ENCODE peak calls at places on chromosomes 3 and 15, in four cellular contexts. One of them, this sample, is unnamed.

GRCh38 chr3:34374521-34374920 is 576.1 kb downstream of the PDCD6IP start:
- DNase-seq in head of caudate nucleus: no peak
- DNase-seq in AG20443: no peak
- DNase-seq in AG09309: no peak
- DNase-seq in this sample: no peak

GRCh38 chr3:100189444-100189964 is 71.3 kb upstream of the TBC1D23 start:
- DNase-seq in head of caudate nucleus: no peak
- DNase-seq in AG09309: no peak
- DNase-seq in AG20443: no peak
- DNase-seq in this sample: no peak

GRCh38 chr3:18295171-18295920 is 129.8 kb downstream of the SATB1 start:
- DNase-seq in AG09309: peak
- DNase-seq in head of caudate nucleus: no peak
- DNase-seq in AG20443: peak
- DNase-seq in this sample: peak

GRCh38 chr3:10983219-10983916 is 9.2 kb upstream of the SLC6A1 start:
- DNase-seq in AG20443: peak
- DNase-seq in AG09309: no peak
- DNase-seq in head of caudate nucleus: no peak
- DNase-seq in this sample: no peak

GRCh38 chr15:41658689-41659088 is 1.5 kb upstream of the MGA start:
- DNase-seq in AG09309: no peak
- DNase-seq in AG20443: no peak
- DNase-seq in head of caudate nucleus: no peak
- DNase-seq in this sample: no peak

GRCh38 chr15:25804451-25804850 is 58.7 kb downstream of the ATP10A start:
- DNase-seq in head of caudate nucleus: no peak
- DNase-seq in AG20443: no peak
- DNase-seq in AG09309: no peak
- DNase-seq in this sample: no peak

GRCh38 chr3:16326724-16327349 is 61.8 kb downstream of the OXNAD1 start:
- DNase-seq in head of caudate nucleus: no peak
- DNase-seq in AG20443: no peak
- DNase-seq in AG09309: no peak
- DNase-seq in this sample: no peak

GRCh38 chr3:134535186-134535974 is 49.5 kb downstream of the CEP63 start:
- DNase-seq in AG20443: no peak
- DNase-seq in head of caudate nucleus: no peak
- DNase-seq in AG09309: no peak
- DNase-seq in this sample: no peak

GRCh38 chr3:100560426-100560825 is 49.0 kb upstream of the ADGRG7 start:
- DNase-seq in head of caudate nucleus: no peak
- DNase-seq in AG09309: no peak
- DNase-seq in AG20443: no peak
- DNase-seq in this sample: no peak

GRCh38 chr3:182735672-182736071 is 57.6 kb upstream of the ATP11B start:
- DNase-seq in head of caudate nucleus: no peak
- DNase-seq in AG09309: peak
- DNase-seq in AG20443: peak
- DNase-seq in this sample: no peak

GRCh38 chr3:25084016-25084415 is 344.0 kb upstream of the RARB start:
- DNase-seq in AG09309: no peak
- DNase-seq in AG20443: no peak
- DNase-seq in head of caudate nucleus: no peak
- DNase-seq in this sample: no peak

GRCh38 chr3:126827121-126827520 is 123.1 kb downstream of the CHCHD6 start:
- DNase-seq in AG09309: no peak
- DNase-seq in AG20443: peak
- DNase-seq in head of caudate nucleus: no peak
- DNase-seq in this sample: no peak

GRCh38 chr15:60376677-60377095 is 21.1 kb downstream of the ANXA2 start:
- DNase-seq in AG09309: no peak
- DNase-seq in head of caudate nucleus: no peak
- DNase-seq in AG20443: no peak
- DNase-seq in this sample: no peak

GRCh38 chr3:72123908-72124441 is 339.0 kb upstream of the PROK2 start:
- DNase-seq in head of caudate nucleus: no peak
- DNase-seq in AG20443: peak
- DNase-seq in AG09309: peak
- DNase-seq in this sample: peak

GRCh38 chr3:140219923-140220452 is 285.0 kb downstream of the CLSTN2 start:
- DNase-seq in head of caudate nucleus: no peak
- DNase-seq in AG09309: no peak
- DNase-seq in AG20443: no peak
- DNase-seq in this sample: no peak

GRCh38 chr15:31472636-31473383 is 146.2 kb downstream of the KLF13 start:
- DNase-seq in head of caudate nucleus: no peak
- DNase-seq in AG09309: no peak
- DNase-seq in AG20443: peak
- DNase-seq in this sample: no peak

GRCh38 chr15:64024172-64025050 is 21.9 kb downstream of the DAPK2 start:
- DNase-seq in head of caudate nucleus: no peak
- DNase-seq in AG09309: no peak
- DNase-seq in AG20443: no peak
- DNase-seq in this sample: no peak

GRCh38 chr15:79339588-79340314 is 28.8 kb downstream of the TMED3 start:
- DNase-seq in AG09309: peak
- DNase-seq in head of caudate nucleus: no peak
- DNase-seq in AG20443: peak
- DNase-seq in this sample: peak

GRCh38 chr3:31636693-31637442 is 104.1 kb downstream of the STT3B start:
- DNase-seq in head of caudate nucleus: no peak
- DNase-seq in AG09309: no peak
- DNase-seq in AG20443: no peak
- DNase-seq in this sample: no peak

GRCh38 chr3:133924041-133924440 is 28.4 kb upstream of the RAB6B start:
- DNase-seq in AG20443: no peak
- DNase-seq in AG09309: no peak
- DNase-seq in head of caudate nucleus: no peak
- DNase-seq in this sample: no peak

GRCh38 chr15:93146196-93146595 is 57.2 kb upstream of the RGMA start:
- DNase-seq in AG20443: no peak
- DNase-seq in AG09309: no peak
- DNase-seq in head of caudate nucleus: peak
- DNase-seq in this sample: no peak

GRCh38 chr3:111915905-111916304 is 56.8 kb downstream of the PHLDB2 start:
- DNase-seq in head of caudate nucleus: no peak
- DNase-seq in AG09309: no peak
- DNase-seq in AG20443: no peak
- DNase-seq in this sample: no peak

GRCh38 chr3:49628249-49628648 is 45.9 kb upstream of the APEH start:
- DNase-seq in AG09309: no peak
- DNase-seq in head of caudate nucleus: no peak
- DNase-seq in AG20443: no peak
- DNase-seq in this sample: no peak

GRCh38 chr15:36434160-36434559 is 145.3 kb upstream of the CDIN1 start:
- DNase-seq in AG20443: no peak
- DNase-seq in AG09309: no peak
- DNase-seq in head of caudate nucleus: no peak
- DNase-seq in this sample: no peak

GRCh38 chr3:4413467-4413866 is 53.6 kb downstream of the SUMF1 start:
- DNase-seq in AG09309: no peak
- DNase-seq in AG20443: no peak
- DNase-seq in head of caudate nucleus: no peak
- DNase-seq in this sample: peak

GRCh38 chr3:153572654-153573053 is 410.6 kb downstream of the RAP2B start:
- DNase-seq in AG20443: no peak
- DNase-seq in AG09309: no peak
- DNase-seq in head of caudate nucleus: no peak
- DNase-seq in this sample: no peak

GRCh38 chr3:118057086-118057485 is 977.6 kb downstream of the IGSF11 start:
- DNase-seq in head of caudate nucleus: no peak
- DNase-seq in AG20443: no peak
- DNase-seq in AG09309: no peak
- DNase-seq in this sample: no peak

This sample was measured in AG04449.